ENCODE peak calls at places on chromosomes 13 and 19, in seven cellular contexts. X is activated B cell treated with CpG ODN at 0.5 μM for 24 hours; S is stimulated activated effector memory CD8-positive, alpha-beta T cell treated with anti-CD3 and anti-CD28 coated beads, Interleukin-12 subunit alpha, Interleukin-12 subunit beta, amount 100 ng/mL, for 72 hours; J is HCEC 1CT; A is transverse colon; Z is stimulated activated CD4-positive, alpha-beta T cell treated with anti-CD3 and anti-CD28 coated beads, Interleukin-1b, Interleukin-23, amount 100 ng/mL, for 24 hours; B is stimulated activated CD8-positive, alpha-beta memory T cell treated with anti-CD3 and anti-CD28 coated beads, Interleukin-2, amount 100 ng/mL, for 1 hour. W is an unnamed sample.
A peak's percentile ranks its signal among the peaks of the same experiment; 100 is the strongest.

GRCh38 chr13:44843403-44843802 is 145.9 kb downstream of the NUFIP1 start:
- DNase-seq in X (no peak), S (no peak), J (peak; percentile 47), A (no peak), Z (no peak), B (no peak), W (no peak)

GRCh38 chr13:93254775-93255174 is 28.2 kb downstream of the GPC6 start:
- DNase-seq in X (no peak), S (no peak), J (no peak), A (no peak), Z (no peak), B (no peak), W (no peak)

GRCh38 chr19:35207391-35207871 is 21.1 kb downstream of the FAM187B start:
- DNase-seq in X (no peak), S (peak; percentile 43), J (no peak), A (no peak), Z (no peak), B (no peak), W (no peak)

GRCh38 chr13:35791191-35791902 is 314.9 kb upstream of the MAB21L1 start:
- DNase-seq in X (no peak), S (no peak), J (no peak), A (no peak), Z (no peak), B (no peak), W (no peak)

GRCh38 chr13:74325106-74325505 is 190.9 kb upstream of the KLF12 start:
- DNase-seq in X (no peak), S (no peak), J (peak; percentile 29), A (no peak), Z (no peak), B (no peak), W (no peak)

GRCh38 chr19:7636691-7637373 is at the start of gene STXBP2:
- DNase-seq in X (peak; percentile 93), S (peak; percentile 92), J (no peak), A (peak; percentile 93), Z (peak; percentile 77), B (peak; percentile 85), W (no peak)

GRCh38 chr13:47036291-47037008 is 139.6 kb upstream of the HTR2A start:
- DNase-seq in X (no peak), S (no peak), J (no peak), A (no peak), Z (no peak), B (no peak), W (no peak)

GRCh38 chr19:719081-719512 is 10.4 kb downstream of the PALM start:
- DNase-seq in X (no peak), S (no peak), J (no peak), A (no peak), Z (no peak), B (no peak), W (no peak)

GRCh38 chr19:41083516-41083915 is 4.7 kb upstream of the CYP2A13 start:
- DNase-seq in X (no peak), S (no peak), J (no peak), A (no peak), Z (no peak), B (no peak), W (no peak)

GRCh38 chr19:41939861-41940442 is 11.7 kb upstream of the ERFL start:
- DNase-seq in X (peak; percentile 50), S (no peak), J (no peak), A (peak; percentile 62), Z (no peak), B (no peak), W (no peak)

GRCh38 chr19:400976-401835 is 7.7 kb downstream of the C2CD4C start:
- DNase-seq in X (no peak), S (no peak), J (no peak), A (no peak), Z (no peak), B (no peak), W (no peak)

GRCh38 chr13:27599845-27600553 is 20.3 kb downstream of the LNX2 start:
- DNase-seq in X (no peak), S (no peak), J (peak; percentile 77), A (no peak), Z (no peak), B (no peak), W (no peak)

GRCh38 chr19:32404939-32405430 is 585 bp upstream of the DPY19L3 start:
- DNase-seq in X (no peak), S (no peak), J (no peak), A (peak; percentile 57), Z (no peak), B (no peak), W (no peak)

GRCh38 chr19:17205237-17206140 is 9.7 kb upstream of the USE1 start:
- DNase-seq in X (peak; percentile 48), S (no peak), J (peak; percentile 44), A (peak; percentile 82), Z (no peak), B (no peak), W (peak; percentile 63)